ENCODE peak calls at places on chromosomes 4 and X, in eight cellular contexts. One of them, this sample, is unnamed.

GRCh38 chrX:140697618-140698017 is 11.9 kb upstream of the LINC00632 start:
- DNase-seq in fibroblast of lung: no peak
- DNase-seq in K562: no peak
- DNase-seq in AG09309: no peak
- DNase-seq in AG09319: no peak
- DNase-seq in GM06990: no peak
- DNase-seq in Calu3: no peak
- DNase-seq in tibial nerve: no peak
- DNase-seq in this sample: no peak

GRCh38 chr4:70892086-70892769 is 9.9 kb upstream of the MOB1B start:
- DNase-seq in Calu3: no peak
- DNase-seq in K562: no peak
- DNase-seq in AG09309: no peak
- DNase-seq in fibroblast of lung: peak
- DNase-seq in GM06990: no peak
- DNase-seq in AG09319: no peak
- DNase-seq in tibial nerve: peak
- DNase-seq in this sample: no peak

GRCh38 chrX:22467571-22467970 is 194.9 kb downstream of the CBLL2 start:
- DNase-seq in AG09309: no peak
- DNase-seq in fibroblast of lung: no peak
- DNase-seq in K562: no peak
- DNase-seq in AG09319: no peak
- DNase-seq in GM06990: no peak
- DNase-seq in tibial nerve: no peak
- DNase-seq in Calu3: no peak
- DNase-seq in this sample: no peak

GRCh38 chr4:181784881-181785280 is 458.3 kb upstream of the TENM3 start:
- DNase-seq in fibroblast of lung: no peak
- DNase-seq in AG09319: no peak
- DNase-seq in K562: no peak
- DNase-seq in AG09309: no peak
- DNase-seq in Calu3: no peak
- DNase-seq in GM06990: no peak
- DNase-seq in tibial nerve: no peak
- DNase-seq in this sample: no peak

GRCh38 chrX:146907391-146908240 is 93.1 kb upstream of the CXorf51A start:
- DNase-seq in fibroblast of lung: no peak
- DNase-seq in tibial nerve: no peak
- DNase-seq in AG09309: no peak
- DNase-seq in K562: no peak
- DNase-seq in GM06990: no peak
- DNase-seq in AG09319: no peak
- DNase-seq in Calu3: no peak
- DNase-seq in this sample: no peak

GRCh38 chrX:11188664-11189063 is 77.5 kb downstream of the HCCS start:
- DNase-seq in AG09319: no peak
- DNase-seq in Calu3: no peak
- DNase-seq in AG09309: no peak
- DNase-seq in fibroblast of lung: peak
- DNase-seq in GM06990: no peak
- DNase-seq in K562: no peak
- DNase-seq in tibial nerve: no peak
- DNase-seq in this sample: no peak

GRCh38 chr4:1045595-1046201 is 34.3 kb downstream of the FGFRL1 start:
- DNase-seq in K562: no peak
- DNase-seq in AG09319: no peak
- DNase-seq in tibial nerve: no peak
- DNase-seq in Calu3: no peak
- DNase-seq in AG09309: no peak
- DNase-seq in GM06990: no peak
- DNase-seq in fibroblast of lung: no peak
- DNase-seq in this sample: no peak

GRCh38 chr4:89681219-89681618 is 155.7 kb downstream of the SNCA start:
- DNase-seq in AG09309: no peak
- DNase-seq in K562: no peak
- DNase-seq in Calu3: no peak
- DNase-seq in AG09319: no peak
- DNase-seq in fibroblast of lung: no peak
- DNase-seq in GM06990: no peak
- DNase-seq in tibial nerve: no peak
- DNase-seq in this sample: no peak

GRCh38 chrX:2662586-2662985 is 28.5 kb upstream of the CD99 start:
- DNase-seq in GM06990: no peak
- DNase-seq in tibial nerve: no peak
- DNase-seq in AG09319: no peak
- DNase-seq in fibroblast of lung: no peak
- DNase-seq in K562: no peak
- DNase-seq in AG09309: no peak
- DNase-seq in Calu3: no peak
- DNase-seq in this sample: no peak

GRCh38 chrX:15838017-15838416 is 16.6 kb downstream of the AP1S2 start:
- DNase-seq in AG09309: no peak
- DNase-seq in tibial nerve: no peak
- DNase-seq in GM06990: no peak
- DNase-seq in Calu3: peak
- DNase-seq in K562: peak
- DNase-seq in AG09319: no peak
- DNase-seq in fibroblast of lung: no peak
- DNase-seq in this sample: no peak
- TF ChIP-seq CTCF in AG09309: peak
- TF ChIP-seq CTCF in tibial nerve: no peak
- TF ChIP-seq CTCF in GM06990: peak
- TF ChIP-seq CTCF in Calu3: no peak
- TF ChIP-seq CTCF in K562: peak
- TF ChIP-seq CTCF in AG09319: no peak
- TF ChIP-seq CTCF in fibroblast of lung: no peak
- TF ChIP-seq CTCF in this sample: no peak

GRCh38 chr4:96395747-96396146 is 555.9 kb downstream of the PDHA2 start:
- DNase-seq in Calu3: no peak
- DNase-seq in AG09319: no peak
- DNase-seq in fibroblast of lung: no peak
- DNase-seq in GM06990: no peak
- DNase-seq in tibial nerve: no peak
- DNase-seq in AG09309: no peak
- DNase-seq in K562: no peak
- DNase-seq in this sample: no peak
- TF ChIP-seq CTCF in Calu3: no peak
- TF ChIP-seq CTCF in AG09319: no peak
- TF ChIP-seq CTCF in fibroblast of lung: no peak
- TF ChIP-seq CTCF in GM06990: no peak
- TF ChIP-seq CTCF in tibial nerve: no peak
- TF ChIP-seq CTCF in AG09309: no peak
- TF ChIP-seq CTCF in K562: no peak
- TF ChIP-seq CTCF in this sample: no peak

GRCh38 chr4:182807346-182807745 is 109.8 kb downstream of the DCTD start:
- DNase-seq in tibial nerve: no peak
- DNase-seq in K562: no peak
- DNase-seq in AG09309: no peak
- DNase-seq in fibroblast of lung: no peak
- DNase-seq in Calu3: no peak
- DNase-seq in GM06990: no peak
- DNase-seq in AG09319: no peak
- DNase-seq in this sample: no peak

GRCh38 chr4:182810103-182810605 is 107.0 kb downstream of the DCTD start:
- DNase-seq in AG09309: no peak
- DNase-seq in tibial nerve: no peak
- DNase-seq in Calu3: no peak
- DNase-seq in K562: no peak
- DNase-seq in GM06990: no peak
- DNase-seq in AG09319: no peak
- DNase-seq in fibroblast of lung: no peak
- DNase-seq in this sample: no peak

GRCh38 chr4:182807841-182808548 is 109.2 kb downstream of the DCTD start:
- DNase-seq in K562: no peak
- DNase-seq in AG09309: no peak
- DNase-seq in AG09319: no peak
- DNase-seq in tibial nerve: no peak
- DNase-seq in GM06990: no peak
- DNase-seq in fibroblast of lung: no peak
- DNase-seq in Calu3: no peak
- DNase-seq in this sample: no peak

GRCh38 chr4:182808673-182809416 is 108.3 kb downstream of the DCTD start:
- DNase-seq in K562: no peak
- DNase-seq in fibroblast of lung: no peak
- DNase-seq in AG09309: peak
- DNase-seq in GM06990: peak
- DNase-seq in tibial nerve: no peak
- DNase-seq in Calu3: no peak
- DNase-seq in AG09319: no peak
- DNase-seq in this sample: peak

GRCh38 chr4:182809417-182810102 is 107.6 kb downstream of the DCTD start:
- DNase-seq in Calu3: no peak
- DNase-seq in K562: no peak
- DNase-seq in AG09309: no peak
- DNase-seq in AG09319: no peak
- DNase-seq in fibroblast of lung: no peak
- DNase-seq in GM06990: no peak
- DNase-seq in tibial nerve: no peak
- DNase-seq in this sample: no peak
- TF ChIP-seq CTCF in Calu3: no peak
- TF ChIP-seq CTCF in K562: no peak
- TF ChIP-seq CTCF in AG09309: peak
- TF ChIP-seq CTCF in AG09319: no peak
- TF ChIP-seq CTCF in fibroblast of lung: peak
- TF ChIP-seq CTCF in GM06990: peak
- TF ChIP-seq CTCF in tibial nerve: no peak
- TF ChIP-seq CTCF in this sample: peak

DNA sequence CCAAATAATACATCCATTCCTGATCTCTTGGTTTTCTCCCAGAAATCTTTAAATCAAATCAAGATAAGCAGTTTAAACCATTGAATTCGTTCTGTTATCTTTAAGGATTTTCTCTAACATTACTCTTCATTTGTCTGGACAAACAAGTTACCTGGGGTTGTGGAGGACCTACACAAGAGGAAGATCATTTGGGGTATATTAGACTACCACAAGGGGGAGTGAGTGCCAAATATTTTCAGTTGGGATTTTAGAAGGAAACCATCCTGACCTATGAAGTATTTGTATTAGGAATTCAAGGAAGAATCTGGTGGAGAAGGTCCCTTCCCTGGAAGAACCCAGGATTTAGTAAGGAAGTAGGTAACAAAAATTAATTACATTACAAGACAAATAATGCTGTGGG is 12.0 kb upstream of the DCHS2 start:
- DNase-seq in fibroblast of lung: peak
- DNase-seq in AG09319: no peak
- DNase-seq in AG09309: peak
- DNase-seq in K562: peak
- DNase-seq in Calu3: peak
- DNase-seq in tibial nerve: no peak
- DNase-seq in GM06990: no peak
- DNase-seq in this sample: no peak
- TF ChIP-seq CTCF in fibroblast of lung: peak
- TF ChIP-seq CTCF in AG09319: peak
- TF ChIP-seq CTCF in AG09309: peak
- TF ChIP-seq CTCF in K562: peak
- TF ChIP-seq CTCF in Calu3: peak
- TF ChIP-seq CTCF in tibial nerve: peak
- TF ChIP-seq CTCF in GM06990: peak
- TF ChIP-seq CTCF in this sample: peak

This sample was measured in GM10248.